ENCODE peak calls at places on chromosomes 6 and 20, in six cellular contexts. One of them, this sample, is unnamed.

GRCh38 chr6:20168668-20169633 is 43.3 kb downstream of the MBOAT1 start:
- DNase-seq in H1: no peak
- DNase-seq in HepG2: no peak
- DNase-seq in WTC11: no peak
- DNase-seq in A549: no peak
- DNase-seq in K562: no peak
- DNase-seq in this sample: no peak

GRCh38 chr20:47785321-47785899 is at the start of gene SULF2:
- DNase-seq in H1: peak; percentile 60
- DNase-seq in HepG2: no peak
- DNase-seq in WTC11: peak; percentile 55
- DNase-seq in A549: no peak
- DNase-seq in K562: no peak
- DNase-seq in this sample: no peak

GRCh38 chr6:109434456-109434855 is 6.0 kb downstream of the PPIL6 start:
- DNase-seq in H1: no peak
- DNase-seq in HepG2: no peak
- DNase-seq in WTC11: no peak
- DNase-seq in A549: no peak
- DNase-seq in K562: no peak
- DNase-seq in this sample: no peak

GRCh38 chr6:46684771-46685170 is 2.9 kb upstream of the TDRD6 start:
- DNase-seq in H1: no peak
- DNase-seq in HepG2: no peak
- DNase-seq in WTC11: no peak
- DNase-seq in A549: no peak
- DNase-seq in K562: no peak
- DNase-seq in this sample: no peak

GRCh38 chr20:59400666-59401065 is 100.3 kb downstream of the EDN3 start:
- DNase-seq in H1: no peak
- DNase-seq in HepG2: no peak
- DNase-seq in WTC11: no peak
- DNase-seq in A549: no peak
- DNase-seq in K562: no peak
- DNase-seq in this sample: no peak

GRCh38 chr20:50921055-50921454 is 10.2 kb downstream of the ADNP start:
- DNase-seq in H1: no peak
- DNase-seq in HepG2: no peak
- DNase-seq in WTC11: no peak
- DNase-seq in A549: no peak
- DNase-seq in K562: no peak
- DNase-seq in this sample: no peak

GRCh38 chr6:77425216-77425615 is 38.1 kb downstream of the HTR1B start:
- DNase-seq in H1: no peak
- DNase-seq in HepG2: no peak
- DNase-seq in WTC11: no peak
- DNase-seq in A549: no peak
- DNase-seq in K562: no peak
- DNase-seq in this sample: no peak

GRCh38 chr6:107488174-107488874 is 1.6 kb upstream of the SOBP start:
- DNase-seq in H1: no peak
- DNase-seq in HepG2: no peak
- DNase-seq in WTC11: no peak
- DNase-seq in A549: peak; percentile 8
- DNase-seq in K562: no peak
- DNase-seq in this sample: no peak

GRCh38 chr6:152750694-152751093 is at the start of gene VIP:
- DNase-seq in H1: peak; percentile 54
- DNase-seq in HepG2: peak; percentile 35
- DNase-seq in WTC11: peak; percentile 47
- DNase-seq in A549: no peak
- DNase-seq in K562: no peak
- DNase-seq in this sample: peak; percentile 46

GRCh38 chr6:96391776-96392175 is 129.8 kb upstream of the UFL1 start:
- DNase-seq in H1: peak; percentile 68
- DNase-seq in HepG2: no peak
- DNase-seq in WTC11: peak; percentile 74
- DNase-seq in A549: no peak
- DNase-seq in K562: no peak
- DNase-seq in this sample: no peak

GRCh38 chr6:155958550-155958949 is 502.9 kb upstream of the NOX3 start:
- DNase-seq in H1: no peak
- DNase-seq in HepG2: no peak
- DNase-seq in WTC11: no peak
- DNase-seq in A549: no peak
- DNase-seq in K562: no peak
- DNase-seq in this sample: no peak

GRCh38 chr6:39896701-39897100 is 37.6 kb downstream of the MOCS1 start:
- DNase-seq in H1: no peak
- DNase-seq in HepG2: no peak
- DNase-seq in WTC11: no peak
- DNase-seq in A549: no peak
- DNase-seq in K562: no peak
- DNase-seq in this sample: no peak

GRCh38 chr6:6696867-6697531 is 108.5 kb downstream of the LY86 start:
- DNase-seq in H1: peak; percentile 88
- DNase-seq in HepG2: peak; percentile 29
- DNase-seq in WTC11: peak; percentile 79
- DNase-seq in A549: peak; percentile 33
- DNase-seq in K562: peak; percentile 74
- DNase-seq in this sample: peak; percentile 91

GRCh38 chr6:155216312-155217028 is 47.3 kb upstream of the CLDN20 start:
- DNase-seq in H1: no peak
- DNase-seq in HepG2: no peak
- DNase-seq in WTC11: peak; percentile 33
- DNase-seq in A549: no peak
- DNase-seq in K562: no peak
- DNase-seq in this sample: no peak

GRCh38 chr20:53723045-53723444 is 129.4 kb upstream of the ZNF217 start:
- DNase-seq in H1: no peak
- DNase-seq in HepG2: no peak
- DNase-seq in WTC11: no peak
- DNase-seq in A549: no peak
- DNase-seq in K562: no peak
- DNase-seq in this sample: no peak

GRCh38 chr20:53028337-53029007 is 56.3 kb downstream of the TSHZ2 start:
- DNase-seq in H1: no peak
- DNase-seq in HepG2: no peak
- DNase-seq in WTC11: no peak
- DNase-seq in A549: no peak
- DNase-seq in K562: no peak
- DNase-seq in this sample: no peak

GRCh38 chr20:3753098-3753497 is 14.5 kb downstream of the ADISSP start:
- DNase-seq in H1: peak; percentile 84
- DNase-seq in HepG2: peak; percentile 71
- DNase-seq in WTC11: peak; percentile 78
- DNase-seq in A549: peak; percentile 89
- DNase-seq in K562: peak; percentile 50
- DNase-seq in this sample: peak; percentile 66

GRCh38 chr20:50820515-50821256 is 25.8 kb downstream of the BCAS4 start:
- DNase-seq in H1: no peak
- DNase-seq in HepG2: no peak
- DNase-seq in WTC11: peak; percentile 49
- DNase-seq in A549: no peak
- DNase-seq in K562: no peak
- DNase-seq in this sample: no peak

GRCh38 chr20:2911200-2911599 is 37.9 kb downstream of the PTPRA start:
- DNase-seq in H1: no peak
- DNase-seq in HepG2: no peak
- DNase-seq in WTC11: no peak
- DNase-seq in A549: no peak
- DNase-seq in K562: no peak
- DNase-seq in this sample: no peak

GRCh38 chr6:142011156-142011555 is 121.6 kb upstream of the GJE1 start:
- DNase-seq in H1: no peak
- DNase-seq in HepG2: no peak
- DNase-seq in WTC11: no peak
- DNase-seq in A549: no peak
- DNase-seq in K562: no peak
- DNase-seq in this sample: peak; percentile 20

GRCh38 chr20:49286689-49287551 is 9.1 kb upstream of the ZNFX1 start:
- DNase-seq in H1: no peak
- DNase-seq in HepG2: peak; percentile 79
- DNase-seq in WTC11: no peak
- DNase-seq in A549: no peak
- DNase-seq in K562: no peak
- DNase-seq in this sample: no peak

GRCh38 chr6:133407320-133408100 is 166.4 kb downstream of the EYA4 start:
- DNase-seq in H1: no peak
- DNase-seq in HepG2: no peak
- DNase-seq in WTC11: no peak
- DNase-seq in A549: no peak
- DNase-seq in K562: no peak
- DNase-seq in this sample: no peak
- TF ChIP-seq JUN in H1: no peak
- TF ChIP-seq JUN in HepG2: no peak
- TF ChIP-seq JUN in WTC11: no peak
- TF ChIP-seq JUN in A549: no peak
- TF ChIP-seq JUN in K562: no peak
- TF ChIP-seq JUN in this sample: no peak

GRCh38 chr6:2450546-2450945 is 205.1 kb upstream of the GMDS start:
- DNase-seq in H1: no peak
- DNase-seq in HepG2: no peak
- DNase-seq in WTC11: no peak
- DNase-seq in A549: no peak
- DNase-seq in K562: no peak
- DNase-seq in this sample: no peak
- TF ChIP-seq JUN in H1: no peak
- TF ChIP-seq JUN in HepG2: no peak
- TF ChIP-seq JUN in WTC11: no peak
- TF ChIP-seq JUN in A549: no peak
- TF ChIP-seq JUN in K562: no peak
- TF ChIP-seq JUN in this sample: no peak

GRCh38 chr20:45097485-45098095 is 3.3 kb downstream of the KCNS1 start:
- DNase-seq in H1: no peak
- DNase-seq in HepG2: no peak
- DNase-seq in WTC11: peak; percentile 50
- DNase-seq in A549: no peak
- DNase-seq in K562: no peak
- DNase-seq in this sample: peak; percentile 60
- TF ChIP-seq JUN in H1: no peak
- TF ChIP-seq JUN in HepG2: no peak
- TF ChIP-seq JUN in WTC11: no peak
- TF ChIP-seq JUN in A549: no peak
- TF ChIP-seq JUN in K562: no peak
- TF ChIP-seq JUN in this sample: no peak

DNA sequence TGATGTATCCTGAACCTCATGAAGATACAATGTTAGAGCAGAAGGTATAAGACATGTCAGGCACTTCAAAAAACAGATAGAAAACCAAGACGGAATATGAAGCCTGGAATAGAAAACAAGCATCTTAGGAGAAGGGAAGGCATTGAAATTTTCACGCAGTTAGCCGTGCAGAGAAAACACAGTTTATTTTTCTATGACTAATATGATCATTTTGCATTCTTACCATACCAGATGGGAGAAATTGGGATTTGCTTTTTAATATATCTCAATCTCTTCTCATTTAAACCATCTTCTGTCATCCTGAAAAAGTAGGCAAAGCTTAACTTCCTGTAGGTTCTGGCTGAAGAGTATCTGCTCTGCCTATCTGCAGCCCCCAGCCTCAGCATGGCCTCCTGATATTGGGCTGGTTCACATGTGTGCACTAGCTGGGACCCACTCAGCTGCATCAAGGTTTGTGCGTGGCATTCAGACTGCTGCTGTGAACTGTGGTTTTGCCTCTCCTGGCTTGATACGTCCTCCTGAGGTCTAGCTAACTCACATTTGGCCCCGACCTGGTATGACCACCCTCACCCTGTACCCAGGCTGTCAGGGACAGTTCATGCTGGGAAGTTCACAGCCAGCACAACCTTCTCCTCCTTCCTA is 392.5 kb upstream of the SASH1 start:
- DNase-seq in H1: no peak
- DNase-seq in HepG2: no peak
- DNase-seq in WTC11: no peak
- DNase-seq in A549: no peak
- DNase-seq in K562: no peak
- DNase-seq in this sample: peak; percentile 12
- TF ChIP-seq JUN in H1: no peak
- TF ChIP-seq JUN in HepG2: no peak
- TF ChIP-seq JUN in WTC11: no peak
- TF ChIP-seq JUN in A549: no peak
- TF ChIP-seq JUN in K562: no peak
- TF ChIP-seq JUN in this sample: no peak

DNA sequence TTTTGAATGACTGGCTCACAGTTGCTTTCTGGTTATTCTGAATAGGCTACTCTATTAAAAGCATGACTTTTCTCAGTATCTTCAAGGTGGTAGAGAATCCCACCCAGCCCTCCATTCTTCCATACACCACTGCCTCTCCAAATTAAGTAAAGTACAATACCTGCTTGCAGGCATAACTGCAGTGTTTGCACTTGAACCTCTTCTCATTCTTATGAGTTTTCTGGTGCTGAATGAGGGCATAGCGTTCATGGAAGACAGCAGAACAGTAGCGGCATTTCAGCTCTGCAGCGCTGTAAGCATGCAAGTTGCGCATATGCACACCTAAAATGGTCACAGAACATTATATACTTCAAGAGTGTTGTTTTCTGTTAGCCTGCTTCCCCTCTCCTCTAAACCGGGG is 12.5 kb downstream of the CTCFL start:
- DNase-seq in H1: no peak
- DNase-seq in HepG2: no peak
- DNase-seq in WTC11: no peak
- DNase-seq in A549: no peak
- DNase-seq in K562: no peak
- DNase-seq in this sample: no peak
- TF ChIP-seq JUN in H1: no peak
- TF ChIP-seq JUN in HepG2: no peak
- TF ChIP-seq JUN in WTC11: no peak
- TF ChIP-seq JUN in A549: no peak
- TF ChIP-seq JUN in K562: no peak
- TF ChIP-seq JUN in this sample: no peak